ENCODE peak calls at places on chromosomes 3 and 15, in six cellular contexts. Q, T, H, A, R and F are unnamed samples.

GRCh38 chr15:30878515-30878914 is 25.2 kb upstream of the FAN1 start:
- DNase-seq in H (no peak), A (no peak), R (no peak), T (no peak), Q (no peak), F (no peak)

GRCh38 chr3:107956991-107957467 is 133.8 kb downstream of the CD47 start:
- DNase-seq in H (no peak), A (no peak), T (peak; percentile 90), R (peak; percentile 97), Q (no peak), F (no peak)

GRCh38 chr3:184320099-184320445 is 5.7 kb downstream of the EIF4G1 start:
- DNase-seq in Q (no peak), H (no peak), R (peak; percentile 97), A (peak; percentile 97), T (peak; percentile 95), F (peak; percentile 62)

GRCh38 chr3:168443967-168444366 is 348.2 kb upstream of the GOLIM4 start:
- DNase-seq in R (no peak), H (no peak), A (no peak), T (no peak), Q (no peak), F (no peak)

GRCh38 chr15:85172846-85173490 is 191.3 kb downstream of the PDE8A start:
- DNase-seq in H (no peak), Q (no peak), R (no peak), A (no peak), T (no peak), F (no peak)

GRCh38 chr15:39025331-39025730 is 460.7 kb upstream of the RASGRP1 start:
- DNase-seq in R (peak; percentile 80), Q (no peak), A (no peak), T (no peak), H (no peak), F (no peak)

GRCh38 chr15:85452436-85452835 is 72.0 kb downstream of the AKAP13 start:
- DNase-seq in A (no peak), R (no peak), T (no peak), H (no peak), Q (no peak), F (no peak)

GRCh38 chr3:83843716-83844115 is 1115.1 kb upstream of the CADM2 start:
- DNase-seq in H (no peak), T (no peak), A (no peak), R (no peak), Q (no peak), F (no peak)

GRCh38 chr15:33007295-33007855 is 187.1 kb downstream of the FMN1 start:
- DNase-seq in T (no peak), R (peak; percentile 68), H (no peak), Q (peak; percentile 45), A (no peak), F (no peak)
- TF ChIP-seq CTCF in T (peak; percentile 20), R (peak; percentile 52), H (peak; percentile 30), Q (peak; percentile 60), A (no peak), F (no peak)

GRCh38 chr3:129627350-129628168 is 21.1 kb upstream of the PLXND1 start:
- DNase-seq in R (peak; percentile 84), H (peak; percentile 54), Q (peak; percentile 86), T (no peak), A (no peak), F (peak; percentile 84)
- TF ChIP-seq CTCF in R (peak; percentile 76), H (peak; percentile 86), Q (peak; percentile 91), T (peak; percentile 81), A (peak; percentile 88), F (peak; percentile 68)

GRCh38 chr15:60390931-60391501 is 6.8 kb downstream of the ANXA2 start:
- DNase-seq in H (no peak), R (peak; percentile 91), T (peak; percentile 80), A (no peak), Q (peak; percentile 50), F (no peak)
- TF ChIP-seq CTCF in H (no peak), R (peak; percentile 39), T (peak; percentile 29), A (no peak), Q (no peak), F (no peak)

DNA sequence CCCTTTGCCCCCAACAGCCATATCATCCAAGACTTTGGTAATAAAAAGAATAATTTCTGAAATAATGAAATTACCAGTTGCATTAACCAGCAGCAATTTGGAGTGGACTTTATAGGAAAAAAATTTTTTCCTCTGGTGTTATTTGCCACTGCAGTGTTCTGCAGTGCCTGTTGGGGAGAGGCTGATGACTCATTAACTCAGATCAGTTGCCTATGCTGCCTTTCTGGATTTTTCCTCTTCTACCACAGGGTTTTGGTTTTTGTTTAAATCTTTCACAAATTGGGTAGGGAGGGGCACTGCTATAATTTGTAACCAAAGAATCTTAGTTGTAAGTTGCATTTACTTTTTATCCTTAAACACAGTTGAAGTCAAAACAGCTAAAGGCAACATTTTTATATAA is 22.7 kb downstream of the ATP6V1A start:
- DNase-seq in T (peak; percentile 49), Q (no peak), R (peak; percentile 62), H (no peak), A (no peak), F (no peak)
- TF ChIP-seq CTCF in T (no peak), Q (no peak), R (peak; percentile 36), H (no peak), A (no peak), F (no peak)

GRCh38 chr3:148975277-148975676 is 16.1 kb upstream of the GYG1 start:
- DNase-seq in R (no peak), H (no peak), Q (no peak), A (no peak), T (no peak), F (no peak)
- TF ChIP-seq CTCF in R (no peak), H (no peak), Q (no peak), A (no peak), T (no peak), F (no peak)

GRCh38 chr15:99453646-99454045 is 112.1 kb upstream of the MEF2A start:
- DNase-seq in H (no peak), T (no peak), A (no peak), R (no peak), Q (no peak), F (no peak)

GRCh38 chr15:99452728-99453643 is 112.8 kb upstream of the MEF2A start:
- DNase-seq in A (peak; percentile 65), R (peak; percentile 45), Q (no peak), H (no peak), T (no peak), F (peak; percentile 54)

GRCh38 chr15:99454941-99455795 is 110.6 kb upstream of the MEF2A start:
- DNase-seq in T (peak; percentile 67), Q (no peak), H (no peak), A (no peak), R (peak; percentile 90), F (no peak)

GRCh38 chr15:99455796-99456160 is 110.0 kb upstream of the MEF2A start:
- DNase-seq in H (no peak), A (no peak), R (no peak), T (no peak), Q (no peak), F (no peak)

DNA sequence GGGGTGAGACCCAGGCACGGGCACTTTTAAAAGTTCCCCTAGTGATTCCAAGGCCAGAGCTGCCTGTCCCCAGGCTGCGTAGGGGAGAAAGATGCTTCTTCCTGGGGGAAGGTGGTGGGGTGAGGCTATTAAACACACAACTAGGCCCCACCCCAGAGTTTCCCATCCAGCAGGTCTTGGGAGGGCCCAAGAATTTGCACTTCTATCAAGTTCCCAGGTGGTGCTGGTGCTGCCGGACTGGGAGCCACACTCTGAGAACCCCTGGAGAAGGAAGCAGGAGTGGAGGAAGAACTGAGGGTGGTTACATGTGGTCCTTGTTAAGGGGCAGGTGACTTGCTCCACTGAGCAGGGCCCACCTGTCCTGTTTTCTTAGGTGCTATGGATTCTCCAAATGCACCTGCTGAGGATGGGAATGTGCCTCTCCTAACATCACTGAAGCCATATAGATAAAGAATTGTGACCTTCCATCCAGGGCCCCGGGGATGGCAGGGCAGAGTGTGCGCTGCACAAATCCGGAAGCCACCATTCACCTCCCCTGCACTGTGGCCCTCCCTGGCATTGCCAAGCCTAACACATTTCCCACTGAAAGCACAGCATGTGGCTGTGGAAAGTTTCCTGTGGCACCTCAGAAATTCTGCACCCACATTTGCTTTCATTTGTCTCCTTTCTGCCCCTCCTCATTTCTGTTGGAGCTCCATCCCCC is 111.5 kb upstream of the MEF2A start:
- DNase-seq in A (peak; percentile 14), H (no peak), T (no peak), R (no peak), Q (no peak), F (no peak)
- TF ChIP-seq CTCF in A (no peak), H (no peak), T (no peak), R (no peak), Q (no peak), F (no peak)

GRCh38 chr3:189267981-189268613 is 96.3 kb downstream of the TPRG1 start:
- DNase-seq in H (no peak), Q (peak; percentile 46), T (no peak), R (peak; percentile 33), A (no peak), F (no peak)
- TF ChIP-seq CTCF in H (peak; percentile 33), Q (peak; percentile 65), T (peak; percentile 6), R (peak; percentile 39), A (no peak), F (no peak)